ENCODE peak calls at places on chromosomes 16 and 17, in six cellular contexts. Q is neuronal stem cell, G is mesenchymal stem cell, E is IMR-90, P is H9, X is H1. C is an unnamed sample.

GRCh38 chr16:74627506-74628220 is 20.7 kb upstream of the GLG1 start:
- DNase-seq in Q (no peak), G (no peak), E (peak; percentile 28), P (no peak), X (no peak), C (no peak)

GRCh38 chr17:7479389-7480192 is at the start of gene ZBTB4:
- DNase-seq in Q (peak; percentile 44), G (peak; percentile 65), E (peak; percentile 21), P (peak; percentile 53), X (peak; percentile 69), C (peak; percentile 70)

GRCh38 chr17:78992542-78993212 is 13.0 kb upstream of the LGALS3BP start:
- DNase-seq in Q (no peak), G (no peak), E (no peak), P (no peak), X (no peak), C (no peak)

GRCh38 chr16:56620311-56620897 is 5.2 kb upstream of the MT1E start:
- DNase-seq in Q (no peak), G (no peak), E (no peak), P (no peak), X (no peak), C (no peak)

GRCh38 chr16:87254271-87254670 is 62.9 kb downstream of the C16orf95 start:
- DNase-seq in Q (no peak), G (no peak), E (no peak), P (no peak), X (no peak), C (no peak)

GRCh38 chr16:77068402-77068801 is 122.6 kb upstream of the MON1B start:
- DNase-seq in Q (no peak), G (no peak), E (no peak), P (no peak), X (no peak), C (no peak)

GRCh38 chr17:36183001-36183810 is 6.8 kb upstream of the TBC1D3B start:
- DNase-seq in Q (peak; percentile 77), G (peak; percentile 78), E (peak; percentile 54), P (peak; percentile 94), X (peak; percentile 89), C (peak; percentile 74)

GRCh38 chr17:61208301-61209098 is 191.1 kb upstream of the TBX2 start:
- DNase-seq in Q (no peak), G (peak; percentile 74), E (peak; percentile 64), P (no peak), X (no peak), C (no peak)

GRCh38 chr16:57277586-57277985 is 6.9 kb downstream of the PLLP start:
- DNase-seq in Q (no peak), G (peak; percentile 60), E (peak; percentile 60), P (no peak), X (no peak), C (no peak)

GRCh38 chr16:26701243-26701886 is 365.4 kb upstream of the C16orf82 start:
- DNase-seq in Q (no peak), G (no peak), E (no peak), P (no peak), X (no peak), C (no peak)

GRCh38 chr17:40415390-40415789 is 2.3 kb downstream of the TOP2A start:
- DNase-seq in Q (no peak), G (peak; percentile 73), E (peak; percentile 59), P (no peak), X (no peak), C (peak; percentile 45)

GRCh38 chr16:25009822-25010221 is 5.3 kb downstream of the ARHGAP17 start:
- DNase-seq in Q (no peak), G (peak; percentile 62), E (peak; percentile 57), P (no peak), X (no peak), C (no peak)

GRCh38 chr16:70331588-70332358 is 14.9 kb upstream of the DDX19A start:
- DNase-seq in Q (no peak), G (peak; percentile 16), E (no peak), P (peak; percentile 37), X (no peak), C (peak; percentile 19)

GRCh38 chr17:16976686-16977550 is 5.0 kb upstream of the TNFRSF13B start:
- DNase-seq in Q (no peak), G (no peak), E (no peak), P (peak; percentile 23), X (peak; percentile 35), C (peak; percentile 31)

GRCh38 chr16:87322360-87322759 is 5.2 kb upstream of the C16orf95 start:
- DNase-seq in Q (no peak), G (no peak), E (no peak), P (no peak), X (no peak), C (no peak)

GRCh38 chr16:11140466-11140865 is 115.5 kb downstream of the SOCS1 start:
- DNase-seq in Q (no peak), G (no peak), E (no peak), P (peak; percentile 32), X (no peak), C (no peak)

GRCh38 chr16:19835989-19836421 is 48.6 kb downstream of the GPRC5B start:
- DNase-seq in Q (no peak), G (peak; percentile 51), E (peak; percentile 83), P (no peak), X (no peak), C (no peak)

GRCh38 chr16:75494184-75494583 is 1.1 kb downstream of the CHST6 start:
- DNase-seq in Q (no peak), G (no peak), E (no peak), P (no peak), X (no peak), C (no peak)

GRCh38 chr16:57235128-57236092 is 9.6 kb upstream of the ARL2BP start:
- DNase-seq in Q (no peak), G (peak; percentile 56), E (peak; percentile 87), P (no peak), X (no peak), C (peak; percentile 38)

GRCh38 chr17:22512997-22513538 is 820.7 kb downstream of the KCNJ18 start:
- DNase-seq in Q (no peak), G (no peak), E (no peak), P (no peak), X (no peak), C (no peak)

DNA sequence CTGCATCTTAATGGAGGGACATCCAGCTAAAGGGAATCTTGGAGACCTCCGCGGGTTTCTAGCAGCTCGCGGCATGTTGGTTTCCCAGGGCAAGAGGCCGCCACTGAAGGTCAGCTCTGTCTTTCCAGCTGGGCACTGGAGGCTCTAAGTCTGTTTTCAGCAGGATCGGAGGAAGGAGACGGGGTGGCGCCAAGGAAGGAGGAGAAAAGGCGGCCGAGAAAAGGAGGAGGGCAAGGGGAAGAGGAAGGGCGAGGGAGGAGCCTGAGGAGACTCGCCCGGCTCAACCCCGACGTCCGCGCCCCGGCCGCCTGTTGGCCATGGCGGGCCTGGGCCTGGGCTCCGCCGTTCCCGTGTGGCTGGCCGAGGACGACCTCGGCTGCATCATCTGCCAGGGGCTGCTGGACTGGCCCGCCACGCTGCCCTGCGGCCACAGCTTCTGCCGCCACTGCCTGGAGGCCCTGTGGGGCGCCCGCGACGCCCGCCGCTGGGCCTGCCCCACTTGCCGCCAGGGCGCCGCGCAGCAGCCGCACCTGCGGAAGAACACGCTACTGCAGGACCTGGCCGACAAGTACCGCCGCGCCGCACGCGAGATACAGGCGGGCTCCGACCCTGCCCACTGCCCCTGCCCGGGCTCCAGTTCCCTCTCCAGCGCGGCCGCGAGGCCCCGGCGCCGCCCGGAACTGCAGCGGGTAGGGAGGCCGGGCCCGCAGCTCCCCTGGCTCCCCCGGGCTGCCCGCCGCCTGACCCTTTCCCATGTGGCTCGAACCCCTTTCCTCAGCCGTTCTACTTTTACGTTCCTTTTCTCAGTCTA is at the start of gene RNF135:
- DNase-seq in Q (peak; percentile 61), G (peak; percentile 91), E (peak; percentile 82), P (peak; percentile 92), X (peak; percentile 85), C (peak; percentile 96)
- H4K8ac ChIP-seq in Q (no peak within 1 kb of the TSS), G (peak within 1 kb of the TSS; percentile 94), E (peak within 1 kb of the TSS; percentile 68), P (no peak within 1 kb of the TSS), X (peak within 1 kb of the TSS; percentile 90), C (peak within 1 kb of the TSS; percentile 94)

GRCh38 chr16:88927661-88928060 is 49.3 kb downstream of the CBFA2T3 start:
- DNase-seq in Q (no peak), G (no peak), E (no peak), P (no peak), X (no peak), C (no peak)

GRCh38 chr16:88925540-88925887 is 51.5 kb downstream of the CBFA2T3 start:
- DNase-seq in Q (no peak), G (no peak), E (no peak), P (no peak), X (no peak), C (no peak)

GRCh38 chr16:88927010-88927409 is 50.0 kb downstream of the CBFA2T3 start:
- DNase-seq in Q (no peak), G (no peak), E (no peak), P (no peak), X (no peak), C (no peak)

GRCh38 chr16:88924834-88925539 is 52.0 kb downstream of the CBFA2T3 start:
- DNase-seq in Q (no peak), G (peak; percentile 83), E (peak; percentile 73), P (peak; percentile 79), X (no peak), C (peak; percentile 89)

GRCh38 chr16:88926374-88926990 is 50.5 kb downstream of the CBFA2T3 start:
- DNase-seq in Q (no peak), G (peak; percentile 14), E (no peak), P (no peak), X (no peak), C (peak; percentile 68)
- H2BK120ac ChIP-seq in Q (peak overlapping the region; percentile 91), G (no peak overlapping the region), E (no peak overlapping the region), P (no peak overlapping the region), X (peak overlapping the region; percentile 43), C (no peak overlapping the region)

DNA sequence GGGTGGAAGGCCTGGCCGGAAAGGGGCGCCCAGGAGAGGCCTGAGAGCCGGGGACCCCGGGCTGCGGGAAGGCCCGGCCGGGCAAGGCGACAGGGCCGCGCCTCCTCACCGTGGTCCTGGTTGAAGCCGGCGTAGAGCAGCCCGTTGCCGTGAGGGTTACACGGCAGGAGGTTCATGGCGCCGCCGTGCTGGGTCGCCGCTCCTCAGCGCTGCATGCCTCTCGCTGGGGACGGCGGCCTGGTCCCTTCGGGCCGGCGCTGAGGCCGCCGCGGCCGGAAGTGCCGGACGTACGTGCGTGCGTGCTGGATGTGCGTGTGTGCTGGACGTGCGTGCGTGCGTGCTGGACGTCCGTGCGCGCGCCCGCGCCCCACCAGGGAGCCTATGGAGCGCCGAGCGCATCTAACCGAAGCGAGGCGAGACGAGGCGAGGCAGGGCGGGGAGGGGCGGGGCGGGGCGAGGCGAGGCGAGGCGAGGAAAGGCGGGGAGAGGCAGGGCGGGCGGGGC is at the start of gene WDR45B:
- DNase-seq in Q (peak; percentile 93), G (peak; percentile 97), E (peak; percentile 98), P (peak; percentile 99), X (peak; percentile 89), C (peak; percentile 97)
- H2BK5ac ChIP-seq in Q (peak within 1 kb of the TSS; percentile 89), G (no peak within 1 kb of the TSS), E (peak within 1 kb of the TSS; percentile 95), P (no peak within 1 kb of the TSS), X (peak within 1 kb of the TSS; percentile 78), C (no peak within 1 kb of the TSS)

DNA sequence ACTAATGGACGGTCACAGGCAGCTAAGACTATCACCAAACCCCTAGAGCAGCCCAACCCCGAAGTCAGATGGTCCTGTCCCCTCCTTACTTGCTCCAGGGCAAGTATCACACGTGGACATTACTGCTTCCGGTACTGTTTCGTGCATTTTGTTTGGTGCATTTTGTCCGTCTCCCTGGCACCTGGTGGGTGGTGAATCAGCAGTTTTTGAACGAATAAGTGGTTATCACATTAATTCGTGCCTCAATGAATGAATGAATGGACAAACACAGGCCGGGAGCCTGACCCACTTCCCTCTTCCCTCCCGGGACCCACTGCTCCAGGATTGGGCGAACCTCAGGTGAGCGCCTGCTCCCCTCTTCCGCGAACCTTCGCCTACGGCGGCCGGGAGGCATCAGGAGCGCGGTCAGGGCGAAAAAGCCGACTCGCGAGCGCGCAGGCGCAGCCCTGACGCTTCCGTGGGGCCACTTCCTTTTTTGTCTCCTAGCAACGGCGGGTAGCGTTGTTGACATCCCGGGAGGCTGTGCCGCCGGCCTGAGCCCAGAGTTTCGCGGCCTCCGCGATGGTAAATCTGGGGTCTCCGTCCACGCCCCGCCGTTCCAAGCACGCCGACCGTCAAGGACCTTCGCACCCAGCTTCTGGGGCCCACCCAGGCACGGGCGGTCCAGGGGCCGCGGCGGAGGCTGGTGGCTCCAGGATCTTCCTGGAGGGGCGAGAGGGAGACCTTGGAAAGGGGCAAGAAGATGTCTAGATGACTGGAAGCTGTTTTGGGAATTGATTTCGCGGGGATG is at the start of gene DYNLRB2:
- DNase-seq in Q (peak; percentile 80), G (peak; percentile 84), E (peak; percentile 84), P (peak; percentile 95), X (peak; percentile 92), C (peak; percentile 97)
- H4K8ac ChIP-seq in Q (peak within 1 kb of the TSS; percentile 8), G (peak within 1 kb of the TSS; percentile 96), E (peak within 1 kb of the TSS; percentile 99), P (no peak within 1 kb of the TSS), X (peak within 1 kb of the TSS; percentile 93), C (peak within 1 kb of the TSS; percentile 16)

C was measured in mesendoderm.